ENCODE peak calls at places on chromosome 4, in five cellular contexts. One of them, this sample, is unnamed.

GRCh38 chr4:89158884-89159503 is 47.7 kb downstream of the TIGD2 start:
- DNase-seq in activated B cell treated with CpG ODN at 0.5 μM for 24 hours: no peak
- DNase-seq in T-helper 17 cell: no peak
- DNase-seq in T-helper 1 cell: no peak
- DNase-seq in NCI-H1092: no peak
- DNase-seq in this sample: no peak

GRCh38 chr4:3878678-3879077 is 112.5 kb downstream of the ADRA2C start:
- DNase-seq in T-helper 1 cell: no peak
- DNase-seq in NCI-H1092: no peak
- DNase-seq in activated B cell treated with CpG ODN at 0.5 μM for 24 hours: no peak
- DNase-seq in T-helper 17 cell: no peak
- DNase-seq in this sample: no peak

GRCh38 chr4:140790765-140791164 is 34.6 kb upstream of the TBC1D9 start:
- DNase-seq in activated B cell treated with CpG ODN at 0.5 μM for 24 hours: peak
- DNase-seq in T-helper 17 cell: no peak
- DNase-seq in T-helper 1 cell: no peak
- DNase-seq in NCI-H1092: no peak
- DNase-seq in this sample: no peak

GRCh38 chr4:21090098-21090666 is 389.9 kb downstream of the PACRGL start:
- DNase-seq in activated B cell treated with CpG ODN at 0.5 μM for 24 hours: no peak
- DNase-seq in T-helper 17 cell: no peak
- DNase-seq in NCI-H1092: no peak
- DNase-seq in T-helper 1 cell: no peak
- DNase-seq in this sample: no peak

GRCh38 chr4:83043801-83044407 is 8.9 kb downstream of the COPS4 start:
- DNase-seq in T-helper 1 cell: no peak
- DNase-seq in NCI-H1092: no peak
- DNase-seq in activated B cell treated with CpG ODN at 0.5 μM for 24 hours: no peak
- DNase-seq in T-helper 17 cell: no peak
- DNase-seq in this sample: no peak

GRCh38 chr4:104064650-104065577 is 345.1 kb upstream of the TACR3 start:
- DNase-seq in NCI-H1092: peak
- DNase-seq in activated B cell treated with CpG ODN at 0.5 μM for 24 hours: no peak
- DNase-seq in T-helper 17 cell: no peak
- DNase-seq in T-helper 1 cell: no peak
- DNase-seq in this sample: no peak

GRCh38 chr4:126306152-126306869 is 991.6 kb downstream of the FAT4 start:
- DNase-seq in T-helper 1 cell: no peak
- DNase-seq in NCI-H1092: no peak
- DNase-seq in activated B cell treated with CpG ODN at 0.5 μM for 24 hours: no peak
- DNase-seq in T-helper 17 cell: no peak
- DNase-seq in this sample: no peak

GRCh38 chr4:124334119-124334518 is 378.4 kb downstream of the ANKRD50 start:
- DNase-seq in NCI-H1092: peak
- DNase-seq in activated B cell treated with CpG ODN at 0.5 μM for 24 hours: no peak
- DNase-seq in T-helper 17 cell: no peak
- DNase-seq in T-helper 1 cell: no peak
- DNase-seq in this sample: no peak

GRCh38 chr4:124936427-124936826 is 223.9 kb upstream of the ANKRD50 start:
- DNase-seq in activated B cell treated with CpG ODN at 0.5 μM for 24 hours: no peak
- DNase-seq in T-helper 1 cell: no peak
- DNase-seq in T-helper 17 cell: no peak
- DNase-seq in NCI-H1092: peak
- DNase-seq in this sample: no peak

GRCh38 chr4:7306021-7306420 is 113.7 kb downstream of the SORCS2 start:
- DNase-seq in activated B cell treated with CpG ODN at 0.5 μM for 24 hours: no peak
- DNase-seq in NCI-H1092: no peak
- DNase-seq in T-helper 17 cell: no peak
- DNase-seq in T-helper 1 cell: no peak
- DNase-seq in this sample: no peak

GRCh38 chr4:74344031-74344430 is 20.9 kb upstream of the EREG start:
- DNase-seq in activated B cell treated with CpG ODN at 0.5 μM for 24 hours: no peak
- DNase-seq in T-helper 17 cell: no peak
- DNase-seq in T-helper 1 cell: no peak
- DNase-seq in NCI-H1092: no peak
- DNase-seq in this sample: no peak

GRCh38 chr4:41142356-41142755 is 72.0 kb downstream of the APBB2 start:
- DNase-seq in T-helper 17 cell: no peak
- DNase-seq in T-helper 1 cell: no peak
- DNase-seq in NCI-H1092: no peak
- DNase-seq in activated B cell treated with CpG ODN at 0.5 μM for 24 hours: no peak
- DNase-seq in this sample: no peak

This sample was measured in activated T-helper 9 cell treated with anti-CD3 and anti-CD28 coated beads, Interleukin-2, amount 50 U/mL, for 16 hours.